ENCODE peak calls at places on chromosomes 11 and 22, in ten cellular contexts. M is small intestine; N is psoas muscle; Z is colonic mucosa; X is PC-3; F is CD8-positive, alpha-beta memory T cell; G is fibroblast of mammary gland; Q is body of pancreas; W is kidney; R is bronchial epithelial cell. I is an unnamed sample.

GRCh38 chr11:12186683-12187082 is 76.3 kb downstream of the MICAL2 start:
- DNase-seq in F (no peak), M (no peak), R (no peak), Z (no peak), X (no peak), Q (no peak), G (no peak), N (no peak), W (no peak), I (no peak)

GRCh38 chr11:125082611-125083311 is 19.7 kb downstream of the SLC37A2 start:
- DNase-seq in R (peak), N (no peak), Q (no peak), F (no peak), G (peak), W (no peak), X (peak), Z (no peak), M (no peak), I (no peak)

GRCh38 chr11:134554106-134554505 is 142.1 kb upstream of the B3GAT1 start:
- DNase-seq in X (no peak), G (no peak), W (no peak), R (no peak), F (no peak), N (no peak), M (no peak), Z (no peak), Q (no peak), I (no peak)

GRCh38 chr22:29581799-29582198 is 886 bp upstream of the NIPSNAP1 start:
- DNase-seq in R (peak), X (peak), Q (peak), N (no peak), M (peak), F (no peak), G (no peak), Z (peak), W (no peak), I (no peak)

GRCh38 chr22:44840611-44841322 is 88.4 kb downstream of the ARHGAP8 start:
- DNase-seq in M (no peak), F (no peak), X (no peak), Z (no peak), Q (no peak), N (no peak), G (no peak), W (peak), R (no peak), I (no peak)

GRCh38 chr11:70889411-70889810 is 363.0 kb downstream of the SHANK2 start:
- DNase-seq in F (no peak), G (no peak), Q (no peak), W (peak), M (no peak), R (no peak), N (no peak), X (no peak), Z (no peak), I (no peak)

GRCh38 chr11:130580372-130580771 is 131.9 kb downstream of the ADAMTS15 start:
- DNase-seq in W (no peak), X (peak), G (peak), R (peak), F (no peak), Z (no peak), M (no peak), Q (no peak), N (no peak), I (no peak)

GRCh38 chr11:10481567-10482349 is 26.7 kb downstream of the AMPD3 start:
- DNase-seq in W (no peak), Z (no peak), F (no peak), N (no peak), R (no peak), Q (no peak), G (no peak), M (no peak), X (no peak), I (no peak)

GRCh38 chr11:45041556-45041955 is 90.9 kb upstream of the TP53I11 start:
- DNase-seq in F (no peak), X (no peak), G (no peak), R (no peak), W (no peak), N (no peak), M (no peak), Q (no peak), Z (no peak), I (no peak)

GRCh38 chr11:15327786-15328231 is 213.1 kb downstream of the INSC start:
- DNase-seq in W (peak), F (no peak), M (peak), G (peak), Z (peak), N (peak), X (peak), Q (peak), R (peak), I (no peak)

GRCh38 chr22:49198705-49199084 is 629.0 kb downstream of the BRD1 start:
- DNase-seq in F (no peak), N (no peak), R (no peak), W (peak), Z (no peak), X (no peak), M (no peak), G (no peak), Q (no peak), I (peak)

GRCh38 chr11:119701591-119702260 is 27.3 kb downstream of the NECTIN1 start:
- DNase-seq in N (no peak), G (no peak), R (peak), Q (no peak), W (no peak), X (peak), M (peak), Z (no peak), F (no peak), I (no peak)

GRCh38 chr22:17060126-17060525 is 24.7 kb upstream of the IL17RA start:
- DNase-seq in Z (no peak), M (no peak), F (no peak), X (no peak), Q (no peak), N (no peak), R (no peak), G (no peak), W (no peak), I (no peak)

GRCh38 chr11:128226106-128226716 is 361.1 kb downstream of the ETS1 start:
- DNase-seq in R (no peak), M (no peak), G (no peak), Q (no peak), Z (no peak), X (no peak), W (no peak), N (no peak), F (no peak), I (no peak)

GRCh38 chr11:23897453-23898289 is 599.2 kb upstream of the LUZP2 start:
- DNase-seq in F (no peak), G (peak), R (peak), Z (no peak), X (peak), M (no peak), Q (no peak), N (no peak), W (no peak), I (no peak)

GRCh38 chr11:45341379-45341778 is 55.2 kb upstream of the SYT13 start:
- DNase-seq in N (no peak), F (no peak), G (no peak), Q (no peak), X (no peak), M (no peak), Z (no peak), W (no peak), R (no peak), I (no peak)

GRCh38 chr11:108786281-108786990 is 121.6 kb downstream of the DDX10 start:
- DNase-seq in G (no peak), W (no peak), F (no peak), Z (no peak), X (peak), Q (no peak), N (no peak), M (no peak), R (peak), I (no peak)

GRCh38 chr11:113317297-113317696 is 2.9 kb downstream of the TTC12 start:
- DNase-seq in R (no peak), Q (no peak), F (no peak), N (no peak), M (no peak), X (no peak), G (no peak), W (no peak), Z (no peak), I (no peak)

GRCh38 chr11:7890417-7891179 is 40.5 kb downstream of the OR10A6 start:
- DNase-seq in N (no peak), Z (no peak), R (no peak), G (peak), M (no peak), W (no peak), Q (no peak), F (no peak), X (no peak), I (no peak)

GRCh38 chr11:36196476-36197099 is 92.6 kb downstream of the COMMD9 start:
- DNase-seq in M (no peak), R (no peak), Q (no peak), N (no peak), Z (no peak), F (no peak), W (no peak), G (peak), X (no peak), I (no peak)

GRCh38 chr11:68798221-68798813 is 43.4 kb downstream of the CPT1A start:
- DNase-seq in N (no peak), Z (peak), X (peak), G (peak), Q (peak), M (no peak), F (peak), R (no peak), W (no peak), I (no peak)

GRCh38 chr11:68998390-68998911 is 14.6 kb downstream of the MRGPRF start:
- DNase-seq in N (no peak), M (peak), Z (peak), G (no peak), Q (no peak), R (no peak), X (peak), W (peak), F (no peak), I (peak)

GRCh38 chr11:69821511-69822040 is 2.4 kb upstream of the FGF3 start:
- DNase-seq in X (no peak), Q (no peak), M (no peak), F (no peak), N (no peak), G (no peak), R (no peak), Z (no peak), W (no peak), I (no peak)

GRCh38 chr11:1718326-1718725 is 21.3 kb downstream of the KRTAP5-6 start:
- DNase-seq in M (no peak), R (no peak), Z (no peak), Q (no peak), N (no peak), W (no peak), G (no peak), X (no peak), F (no peak), I (no peak)

GRCh38 chr11:19344661-19345518 is 104.1 kb upstream of the E2F8 start:
- DNase-seq in F (no peak), Z (peak), Q (peak), X (peak), M (no peak), G (peak), N (peak), R (peak), W (peak), I (peak)

GRCh38 chr22:49971232-49972162 is 10.9 kb downstream of the PIM3 start:
- DNase-seq in X (peak), N (peak), F (no peak), Q (peak), R (no peak), G (peak), W (peak), Z (peak), M (peak), I (peak)

GRCh38 chr11:74221816-74222215 is 50.7 kb downstream of the PPME1 start:
- DNase-seq in N (no peak), M (no peak), X (no peak), G (no peak), W (no peak), Q (no peak), Z (no peak), F (no peak), R (no peak), I (no peak)

GRCh38 chr11:120025606-120026335 is 112.1 kb downstream of the TRIM29 start:
- DNase-seq in N (no peak), G (no peak), X (no peak), W (no peak), M (no peak), F (no peak), Q (no peak), R (no peak), Z (peak), I (no peak)

GRCh38 chr22:39309364-39309861 is 10.0 kb downstream of the RPL3 start:
- DNase-seq in R (peak), M (no peak), F (no peak), Z (no peak), W (no peak), N (no peak), G (no peak), X (no peak), Q (no peak), I (no peak)

GRCh38 chr22:47225931-47226633 is 463.6 kb downstream of the TBC1D22A start:
- DNase-seq in X (no peak), R (no peak), Q (no peak), F (no peak), W (no peak), N (no peak), G (no peak), Z (no peak), M (no peak), I (no peak)

GRCh38 chr22:39414377-39414776 is 14.8 kb downstream of the TAB1 start:
- DNase-seq in Z (no peak), R (no peak), X (no peak), G (no peak), F (no peak), M (peak), N (no peak), W (peak), Q (no peak), I (no peak)

GRCh38 chr11:121650520-121651266 is 197.9 kb upstream of the SORL1-AS1 start:
- DNase-seq in F (peak), Z (no peak), M (no peak), N (no peak), X (no peak), Q (no peak), G (no peak), W (no peak), R (no peak), I (no peak)

GRCh38 chr22:41957941-41958556 is 6.1 kb downstream of the SMIM45 start:
- DNase-seq in R (no peak), Q (no peak), M (no peak), F (no peak), G (no peak), N (no peak), Z (no peak), X (no peak), W (no peak), I (no peak)
- H3K4me3 ChIP-seq in R (peak), Q (no peak), M (no peak), F (no peak), G (no peak), N (peak), Z (peak), X (no peak), W (no peak), I (no peak)

DNA sequence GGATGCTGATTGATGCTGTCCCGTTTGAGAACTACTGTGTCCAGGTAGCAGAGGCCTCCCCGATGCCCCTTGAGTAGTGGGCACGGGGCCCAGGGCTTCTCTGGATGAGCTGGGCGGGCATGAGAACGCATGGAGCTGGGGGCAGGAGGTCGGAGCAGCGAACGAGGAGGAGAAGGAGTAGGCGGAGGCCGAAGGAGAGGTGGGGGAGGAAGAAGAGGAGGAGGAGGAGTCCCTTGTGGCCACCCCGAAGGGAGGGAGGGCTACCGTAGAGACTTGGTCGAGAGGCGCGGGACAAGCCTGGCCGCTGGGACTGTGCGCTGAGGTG is 62.9 kb downstream of the CRYBB2 start:
- DNase-seq in Q (no peak), W (no peak), M (no peak), R (no peak), Z (no peak), G (no peak), N (no peak), X (no peak), F (no peak), I (no peak)
- H3K4me3 ChIP-seq in Q (no peak), W (no peak), M (no peak), R (no peak), Z (no peak), G (no peak), N (no peak), X (no peak), F (no peak), I (no peak)

DNA sequence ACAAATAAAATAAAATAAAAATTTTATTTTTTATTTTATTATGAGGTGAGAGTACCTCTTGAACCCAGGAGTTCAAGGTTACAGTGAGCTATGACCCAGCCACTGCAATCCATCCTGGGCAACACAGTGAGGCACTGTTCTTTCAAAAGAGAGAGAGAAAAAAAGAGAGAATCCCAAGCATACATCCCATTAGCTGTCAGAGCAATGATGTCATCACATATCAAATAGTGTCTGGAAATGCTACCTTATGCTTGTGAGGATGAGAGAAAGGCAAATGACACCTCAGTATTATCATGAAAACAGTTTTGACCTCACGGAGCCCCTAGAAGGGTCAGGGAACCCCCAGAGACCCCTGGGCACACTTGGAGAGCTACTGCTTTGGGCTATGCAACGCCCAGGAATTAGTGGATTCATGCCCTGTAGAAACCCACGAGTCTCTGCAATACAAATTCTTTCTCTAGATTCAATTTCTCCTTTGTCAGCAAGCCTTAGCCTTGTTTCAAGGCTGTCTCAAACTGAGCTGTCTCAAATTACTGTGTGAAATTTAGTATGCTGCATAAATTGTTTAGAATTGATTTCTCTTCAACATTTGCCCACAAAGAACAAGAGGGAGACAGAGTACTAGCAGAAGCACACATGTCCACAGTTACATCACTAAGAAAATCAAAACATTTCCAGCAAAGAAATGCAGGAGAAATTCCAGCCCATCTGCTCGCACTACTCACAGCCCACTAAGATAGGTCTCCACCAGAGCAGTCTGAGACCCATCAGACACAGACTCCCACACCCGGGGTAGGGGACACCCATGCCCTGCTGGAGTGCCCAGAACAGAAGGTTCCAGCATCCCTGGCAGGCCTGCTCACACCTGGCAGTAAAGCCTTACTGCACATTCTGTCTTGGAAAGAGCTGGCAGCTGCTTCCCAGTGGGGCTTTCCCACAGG is 18.1 kb downstream of the DGCR2 start:
- DNase-seq in W (no peak), X (no peak), Z (no peak), Q (peak), M (no peak), F (no peak), G (no peak), R (peak), N (no peak), I (no peak)
- H3K4me3 ChIP-seq in W (no peak), X (no peak), Z (no peak), Q (no peak), M (no peak), F (no peak), G (no peak), R (no peak), N (no peak), I (no peak)

DNA sequence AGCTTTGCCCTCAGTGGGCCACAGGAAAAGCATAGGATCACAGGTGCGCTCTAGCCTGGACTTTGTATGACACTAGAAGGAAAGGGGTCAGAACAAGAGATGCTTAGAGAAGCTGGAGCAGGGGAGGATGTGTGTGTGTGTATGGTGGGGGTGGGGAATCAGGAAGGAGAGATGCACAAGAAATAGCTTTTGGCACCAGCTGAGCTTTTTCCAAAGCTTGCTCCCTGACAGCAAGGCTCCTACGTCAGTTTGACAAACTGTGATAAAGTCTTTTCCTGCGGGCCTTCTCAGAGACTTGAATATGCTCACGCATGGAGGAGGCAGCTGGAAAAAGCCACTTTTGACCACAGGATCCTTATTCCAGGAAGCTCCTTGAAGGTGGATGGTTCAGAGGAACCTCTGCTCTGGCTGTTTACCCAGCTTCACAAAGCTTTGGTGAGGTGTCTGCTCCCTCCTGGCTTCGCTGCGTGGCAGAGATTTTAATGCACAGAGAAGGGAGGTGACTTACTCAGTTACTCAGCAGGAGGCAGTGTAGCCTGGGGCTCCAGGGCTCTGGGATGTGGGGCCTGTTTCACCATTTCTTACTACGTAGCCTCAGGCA is 3.9 kb downstream of the CDC42EP1 start:
- DNase-seq in W (no peak), F (no peak), N (no peak), Q (no peak), X (no peak), G (peak), Z (no peak), M (no peak), R (no peak), I (no peak)
- H3K4me3 ChIP-seq in W (peak), F (no peak), N (peak), Q (no peak), X (peak), G (no peak), Z (no peak), M (no peak), R (no peak), I (no peak)

GRCh38 chr11:6604081-6604626 is 580 bp downstream of the ILK start:
- DNase-seq in M (peak), N (no peak), G (peak), X (peak), Q (peak), F (peak), Z (peak), R (peak), W (peak), I (no peak)

GRCh38 chr11:6608011-6608410 is 4.0 kb downstream of the TAF10 start:
- DNase-seq in F (no peak), W (peak), N (no peak), Q (no peak), R (no peak), Z (peak), X (no peak), M (no peak), G (no peak), I (no peak)

GRCh38 chr11:6608726-6609501 is 3.1 kb downstream of the TAF10 start:
- DNase-seq in X (no peak), G (peak), M (no peak), R (no peak), F (no peak), Q (no peak), N (no peak), Z (peak), W (peak), I (no peak)

GRCh38 chr11:6607190-6607635 is 3.6 kb downstream of the ILK start:
- DNase-seq in R (no peak), X (no peak), Q (no peak), W (no peak), N (no peak), F (no peak), Z (peak), M (no peak), G (no peak), I (no peak)

DNA sequence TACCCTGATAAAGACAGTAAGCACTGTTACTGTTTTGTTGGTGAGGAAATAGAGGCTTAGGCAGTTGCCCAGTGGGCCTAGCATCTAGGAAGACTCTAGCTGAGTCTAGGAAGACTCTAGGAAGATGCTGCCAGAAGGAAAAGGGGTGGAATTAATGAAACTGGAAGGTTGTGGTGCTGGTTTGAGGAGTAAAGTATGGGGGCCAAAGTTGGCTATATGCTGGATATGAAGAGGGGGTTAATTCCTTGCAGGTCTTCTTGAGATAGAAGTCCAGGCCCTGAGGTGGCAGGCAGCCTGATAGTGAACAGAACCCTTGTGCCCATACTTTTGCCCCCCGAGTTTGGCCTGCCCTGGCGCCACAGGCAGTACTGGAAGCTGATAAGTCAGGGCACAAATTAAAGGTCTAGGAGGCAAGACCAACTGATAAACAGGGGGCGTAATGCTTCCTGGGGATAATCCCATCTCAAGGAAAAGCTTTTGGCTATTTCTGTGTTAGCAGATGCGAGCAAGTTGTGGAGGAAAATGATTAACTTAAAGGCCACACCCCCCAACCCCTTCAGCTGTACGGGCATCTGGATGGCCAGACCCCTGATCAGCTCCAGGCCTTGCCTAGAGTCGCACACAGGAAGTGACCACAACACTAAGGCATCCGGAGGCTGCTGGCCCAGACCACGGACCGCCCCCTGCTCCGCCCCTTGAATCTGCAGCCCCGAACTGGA is 3.1 kb downstream of the ILK start:
- DNase-seq in X (peak), N (peak), W (peak), M (peak), F (peak), G (peak), Z (peak), R (peak), Q (peak), I (peak)
- H3K4me3 ChIP-seq in X (no peak), N (peak), W (peak), M (no peak), F (peak), G (peak), Z (no peak), R (no peak), Q (no peak), I (peak)

I was measured in upper lobe of right lung.